ENCODE peak calls at places on chromosomes 1 and 21, in six cellular contexts. Y is GM23248; M is astrocyte of the cerebellum; V is GM10248; U is CD4-positive, alpha-beta memory T cell; C is CD4-positive, CD25-positive, alpha-beta regulatory T cell. J is an unnamed sample.

GRCh38 chr1:204633665-204634064 is 51.9 kb downstream of the LRRN2 start:
- DNase-seq in U (no peak), Y (no peak), C (no peak), V (no peak), M (no peak), J (no peak)

GRCh38 chr1:8232036-8232757 is 85.7 kb upstream of the SLC45A1 start:
- DNase-seq in C (no peak), U (no peak), V (no peak), M (no peak), Y (no peak), J (no peak)

GRCh38 chr21:38699048-38699447 is 106.7 kb upstream of the ETS2 start:
- DNase-seq in U (no peak), V (no peak), M (no peak), C (no peak), Y (peak), J (no peak)

GRCh38 chr1:19869929-19870328 is 12.3 kb upstream of the OTUD3 start:
- DNase-seq in V (no peak), Y (peak), M (no peak), C (no peak), U (no peak), J (no peak)

GRCh38 chr1:3069491-3070303 is 694 bp downstream of the PRDM16 start:
- DNase-seq in V (no peak), Y (peak), M (peak), U (no peak), C (no peak), J (no peak)

GRCh38 chr1:203316626-203317093 is 11.3 kb downstream of the BTG2 start:
- DNase-seq in M (no peak), Y (no peak), V (no peak), U (no peak), C (no peak), J (no peak)

GRCh38 chr21:35163381-35163780 is 114.3 kb upstream of the RUNX1 start:
- DNase-seq in Y (peak), C (no peak), M (no peak), U (no peak), V (no peak), J (no peak)

GRCh38 chr1:35563166-35563565 is 5.6 kb downstream of the NCDN start:
- DNase-seq in Y (no peak), U (no peak), V (no peak), M (no peak), C (no peak), J (no peak)

GRCh38 chr21:41361786-41362604 is at the start of gene MX2:
- DNase-seq in M (no peak), C (peak), V (peak), Y (peak), U (peak), J (peak)

GRCh38 chr1:13814131-13814530 is 114.1 kb downstream of the PRDM2 start:
- DNase-seq in U (no peak), Y (no peak), V (no peak), M (no peak), C (no peak), J (no peak)